ENCODE peak calls at places on chromosome 22, in ten cellular contexts. One of them, this sample, is unnamed.

GRCh38 chr22:42281284-42281683 is 10.8 kb upstream of the TCF20 start:
- DNase-seq in lower leg skin: no peak
- DNase-seq in mucosa of descending colon: no peak
- DNase-seq in mesothelial cell of epicardium: no peak
- DNase-seq in neural crest cell: no peak
- DNase-seq in choroid plexus epithelial cell: no peak
- DNase-seq in upper lobe of right lung: peak; percentile 52
- DNase-seq in kidney: peak; percentile 59
- DNase-seq in epithelial cell of esophagus: no peak
- DNase-seq in colonic mucosa: no peak
- DNase-seq in this sample: no peak

GRCh38 chr22:35835998-35836691 is 118.5 kb downstream of the APOL5 start:
- DNase-seq in lower leg skin: no peak
- DNase-seq in mucosa of descending colon: peak; percentile 35
- DNase-seq in mesothelial cell of epicardium: no peak
- DNase-seq in neural crest cell: no peak
- DNase-seq in choroid plexus epithelial cell: peak; percentile 74
- DNase-seq in upper lobe of right lung: no peak
- DNase-seq in kidney: no peak
- DNase-seq in epithelial cell of esophagus: peak; percentile 85
- DNase-seq in colonic mucosa: peak; percentile 76
- DNase-seq in this sample: no peak

GRCh38 chr22:22248878-22249277 is 4.3 kb downstream of the VPREB1 start:
- DNase-seq in lower leg skin: no peak
- DNase-seq in mucosa of descending colon: no peak
- DNase-seq in mesothelial cell of epicardium: no peak
- DNase-seq in neural crest cell: no peak
- DNase-seq in choroid plexus epithelial cell: no peak
- DNase-seq in upper lobe of right lung: no peak
- DNase-seq in kidney: no peak
- DNase-seq in epithelial cell of esophagus: no peak
- DNase-seq in colonic mucosa: no peak
- DNase-seq in this sample: no peak

GRCh38 chr22:23240639-23241389 is 60.5 kb downstream of the BCR start:
- DNase-seq in lower leg skin: no peak
- DNase-seq in mucosa of descending colon: no peak
- DNase-seq in mesothelial cell of epicardium: no peak
- DNase-seq in neural crest cell: no peak
- DNase-seq in choroid plexus epithelial cell: no peak
- DNase-seq in upper lobe of right lung: no peak
- DNase-seq in kidney: no peak
- DNase-seq in epithelial cell of esophagus: peak; percentile 74
- DNase-seq in colonic mucosa: no peak
- DNase-seq in this sample: no peak

GRCh38 chr22:21703684-21704316 is 31.8 kb downstream of the YPEL1 start:
- DNase-seq in lower leg skin: no peak
- DNase-seq in mucosa of descending colon: no peak
- DNase-seq in mesothelial cell of epicardium: no peak
- DNase-seq in neural crest cell: no peak
- DNase-seq in choroid plexus epithelial cell: no peak
- DNase-seq in upper lobe of right lung: no peak
- DNase-seq in kidney: no peak
- DNase-seq in epithelial cell of esophagus: no peak
- DNase-seq in colonic mucosa: no peak
- DNase-seq in this sample: no peak

GRCh38 chr22:23542933-23543332 is 37.2 kb downstream of the IGLL1 start:
- DNase-seq in lower leg skin: no peak
- DNase-seq in mucosa of descending colon: no peak
- DNase-seq in mesothelial cell of epicardium: no peak
- DNase-seq in neural crest cell: no peak
- DNase-seq in choroid plexus epithelial cell: peak; percentile 48
- DNase-seq in upper lobe of right lung: no peak
- DNase-seq in kidney: no peak
- DNase-seq in epithelial cell of esophagus: peak; percentile 32
- DNase-seq in colonic mucosa: no peak
- DNase-seq in this sample: no peak

GRCh38 chr22:38016182-38017078 is 32.1 kb upstream of the SOX10 start:
- DNase-seq in lower leg skin: peak; percentile 91
- DNase-seq in mucosa of descending colon: peak; percentile 69
- DNase-seq in mesothelial cell of epicardium: no peak
- DNase-seq in neural crest cell: peak; percentile 52
- DNase-seq in choroid plexus epithelial cell: peak; percentile 34
- DNase-seq in upper lobe of right lung: no peak
- DNase-seq in kidney: no peak
- DNase-seq in epithelial cell of esophagus: peak; percentile 64
- DNase-seq in colonic mucosa: peak; percentile 69
- DNase-seq in this sample: no peak

GRCh38 chr22:19429950-19430889 is 1.3 kb downstream of the HIRA start:
- DNase-seq in lower leg skin: no peak
- DNase-seq in mucosa of descending colon: peak; percentile 38
- DNase-seq in mesothelial cell of epicardium: no peak
- DNase-seq in neural crest cell: no peak
- DNase-seq in choroid plexus epithelial cell: peak; percentile 84
- DNase-seq in upper lobe of right lung: peak; percentile 68
- DNase-seq in kidney: no peak
- DNase-seq in epithelial cell of esophagus: peak; percentile 50
- DNase-seq in colonic mucosa: peak; percentile 38
- DNase-seq in this sample: peak; percentile 41

GRCh38 chr22:24706050-24706449 is 68.5 kb downstream of the PIWIL3 start:
- DNase-seq in lower leg skin: no peak
- DNase-seq in mucosa of descending colon: no peak
- DNase-seq in mesothelial cell of epicardium: no peak
- DNase-seq in neural crest cell: no peak
- DNase-seq in choroid plexus epithelial cell: peak; percentile 61
- DNase-seq in upper lobe of right lung: no peak
- DNase-seq in kidney: no peak
- DNase-seq in epithelial cell of esophagus: no peak
- DNase-seq in colonic mucosa: no peak
- DNase-seq in this sample: peak; percentile 48
- TF ChIP-seq CTCF in lower leg skin: no peak
- TF ChIP-seq CTCF in mucosa of descending colon: no peak
- TF ChIP-seq CTCF in mesothelial cell of epicardium: no peak
- TF ChIP-seq CTCF in neural crest cell: no peak
- TF ChIP-seq CTCF in choroid plexus epithelial cell: peak; percentile 72
- TF ChIP-seq CTCF in upper lobe of right lung: no peak
- TF ChIP-seq CTCF in kidney: no peak
- TF ChIP-seq CTCF in epithelial cell of esophagus: no peak
- TF ChIP-seq CTCF in colonic mucosa: no peak
- TF ChIP-seq CTCF in this sample: peak; percentile 17

GRCh38 chr22:44332946-44333345 is 20.2 kb upstream of the SHISAL1 start:
- DNase-seq in lower leg skin: no peak
- DNase-seq in mucosa of descending colon: no peak
- DNase-seq in mesothelial cell of epicardium: no peak
- DNase-seq in neural crest cell: no peak
- DNase-seq in choroid plexus epithelial cell: no peak
- DNase-seq in upper lobe of right lung: no peak
- DNase-seq in kidney: no peak
- DNase-seq in epithelial cell of esophagus: no peak
- DNase-seq in colonic mucosa: no peak
- DNase-seq in this sample: no peak

GRCh38 chr22:44330188-44330726 is 17.5 kb upstream of the SHISAL1 start:
- DNase-seq in lower leg skin: no peak
- DNase-seq in mucosa of descending colon: no peak
- DNase-seq in mesothelial cell of epicardium: no peak
- DNase-seq in neural crest cell: no peak
- DNase-seq in choroid plexus epithelial cell: no peak
- DNase-seq in upper lobe of right lung: no peak
- DNase-seq in kidney: no peak
- DNase-seq in epithelial cell of esophagus: no peak
- DNase-seq in colonic mucosa: no peak
- DNase-seq in this sample: no peak

GRCh38 chr22:44330727-44331660 is 18.2 kb upstream of the SHISAL1 start:
- DNase-seq in lower leg skin: no peak
- DNase-seq in mucosa of descending colon: no peak
- DNase-seq in mesothelial cell of epicardium: no peak
- DNase-seq in neural crest cell: peak; percentile 23
- DNase-seq in choroid plexus epithelial cell: no peak
- DNase-seq in upper lobe of right lung: no peak
- DNase-seq in kidney: no peak
- DNase-seq in epithelial cell of esophagus: peak; percentile 13
- DNase-seq in colonic mucosa: no peak
- DNase-seq in this sample: peak; percentile 59

GRCh38 chr22:44333847-44334635 is 21.3 kb upstream of the SHISAL1 start:
- DNase-seq in lower leg skin: no peak
- DNase-seq in mucosa of descending colon: no peak
- DNase-seq in mesothelial cell of epicardium: no peak
- DNase-seq in neural crest cell: no peak
- DNase-seq in choroid plexus epithelial cell: no peak
- DNase-seq in upper lobe of right lung: no peak
- DNase-seq in kidney: no peak
- DNase-seq in epithelial cell of esophagus: no peak
- DNase-seq in colonic mucosa: no peak
- DNase-seq in this sample: no peak

DNA sequence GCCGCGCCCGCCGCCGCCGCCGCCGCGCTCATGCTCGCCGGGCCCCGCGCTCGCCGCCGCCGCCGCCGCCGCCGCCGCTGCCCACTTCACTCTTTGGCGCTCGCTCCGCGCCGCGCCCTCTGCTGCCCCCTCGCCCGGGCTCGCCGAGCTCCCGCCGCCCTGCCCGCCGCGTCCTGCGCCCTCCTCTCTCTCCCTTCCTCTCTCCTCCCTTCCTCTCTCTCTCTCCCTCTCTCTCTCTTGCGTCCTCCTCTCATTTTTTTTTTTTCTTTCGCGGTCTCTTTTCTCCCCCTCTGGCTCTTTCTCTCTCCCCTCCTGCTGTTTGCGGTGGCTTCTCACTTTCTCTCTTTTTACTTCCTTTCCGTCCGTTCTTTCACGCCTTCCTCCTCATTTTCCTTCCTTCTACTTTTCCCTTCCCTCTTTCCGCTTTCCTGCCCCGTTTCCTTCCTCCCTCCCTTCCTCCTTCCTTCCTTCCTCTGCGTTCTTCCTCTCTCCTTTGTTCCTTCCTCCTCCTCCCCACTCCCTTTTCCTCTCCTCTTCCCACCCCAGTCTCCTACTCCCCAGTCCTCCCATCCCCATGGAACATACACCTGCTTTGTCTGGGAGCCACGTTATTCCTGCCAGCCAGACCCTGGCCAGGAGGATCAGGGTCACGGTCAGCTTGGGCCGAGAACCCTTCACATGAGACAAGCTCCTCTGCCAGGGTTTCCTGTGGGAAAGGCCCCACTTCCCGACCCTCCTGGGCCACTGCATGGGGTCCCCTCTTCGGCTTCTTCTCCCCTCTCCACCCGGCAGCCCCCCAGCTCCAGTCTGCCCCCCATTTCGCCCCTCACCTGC is 19.3 kb upstream of the SHISAL1 start:
- DNase-seq in lower leg skin: no peak
- DNase-seq in mucosa of descending colon: no peak
- DNase-seq in mesothelial cell of epicardium: no peak
- DNase-seq in neural crest cell: peak; percentile 38
- DNase-seq in choroid plexus epithelial cell: no peak
- DNase-seq in upper lobe of right lung: no peak
- DNase-seq in kidney: no peak
- DNase-seq in epithelial cell of esophagus: peak; percentile 39
- DNase-seq in colonic mucosa: no peak
- DNase-seq in this sample: peak; percentile 67
- TF ChIP-seq CTCF in lower leg skin: no peak
- TF ChIP-seq CTCF in mucosa of descending colon: no peak
- TF ChIP-seq CTCF in mesothelial cell of epicardium: no peak
- TF ChIP-seq CTCF in neural crest cell: no peak
- TF ChIP-seq CTCF in choroid plexus epithelial cell: no peak
- TF ChIP-seq CTCF in upper lobe of right lung: no peak
- TF ChIP-seq CTCF in kidney: no peak
- TF ChIP-seq CTCF in epithelial cell of esophagus: no peak
- TF ChIP-seq CTCF in colonic mucosa: no peak
- TF ChIP-seq CTCF in this sample: no peak

DNA sequence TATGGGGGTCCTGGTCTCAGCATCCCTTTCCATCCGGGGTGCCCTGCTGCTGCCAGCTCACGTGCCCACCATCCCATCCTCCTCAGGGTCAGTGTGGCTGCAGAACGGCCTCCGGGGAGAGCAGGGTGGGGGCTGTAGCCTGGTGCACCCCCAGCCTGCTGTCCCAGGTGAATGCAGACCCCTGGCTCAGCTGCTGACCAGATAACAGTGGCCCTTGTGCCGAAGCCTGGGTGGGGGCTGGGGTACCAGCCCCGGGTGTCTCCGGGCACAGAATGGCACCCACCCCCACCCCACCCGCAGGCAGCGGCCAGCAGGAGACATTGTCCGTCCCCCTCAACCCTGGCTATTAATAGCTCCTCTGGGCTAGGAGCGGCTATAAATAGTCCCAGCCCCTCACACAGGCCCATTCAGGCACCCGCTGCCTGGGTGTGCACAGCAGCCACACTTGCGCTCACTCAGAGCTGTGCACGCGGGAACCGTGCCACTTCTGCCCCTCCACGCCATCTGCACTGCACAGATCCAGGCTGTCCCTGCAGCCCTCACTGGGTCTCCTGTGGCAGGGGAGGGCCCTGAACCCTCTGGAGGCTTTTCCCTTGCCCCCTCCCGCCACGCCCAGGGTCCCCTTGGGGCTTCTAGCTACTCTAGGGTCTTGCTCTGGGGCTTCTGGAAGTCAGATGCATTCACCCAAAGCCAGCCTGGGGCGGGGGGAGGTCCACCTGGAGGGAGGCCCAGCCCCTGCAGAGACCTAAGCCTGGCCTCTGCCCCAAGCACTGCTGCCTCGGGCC is 18.7 kb downstream of the CRELD2 start:
- DNase-seq in lower leg skin: no peak
- DNase-seq in mucosa of descending colon: peak; percentile 52
- DNase-seq in mesothelial cell of epicardium: no peak
- DNase-seq in neural crest cell: no peak
- DNase-seq in choroid plexus epithelial cell: no peak
- DNase-seq in upper lobe of right lung: peak; percentile 63
- DNase-seq in kidney: no peak
- DNase-seq in epithelial cell of esophagus: no peak
- DNase-seq in colonic mucosa: no peak
- DNase-seq in this sample: peak; percentile 64
- TF ChIP-seq CTCF in lower leg skin: no peak
- TF ChIP-seq CTCF in mucosa of descending colon: no peak
- TF ChIP-seq CTCF in mesothelial cell of epicardium: no peak
- TF ChIP-seq CTCF in neural crest cell: no peak
- TF ChIP-seq CTCF in choroid plexus epithelial cell: no peak
- TF ChIP-seq CTCF in upper lobe of right lung: no peak
- TF ChIP-seq CTCF in kidney: no peak
- TF ChIP-seq CTCF in epithelial cell of esophagus: no peak
- TF ChIP-seq CTCF in colonic mucosa: no peak
- TF ChIP-seq CTCF in this sample: no peak

DNA sequence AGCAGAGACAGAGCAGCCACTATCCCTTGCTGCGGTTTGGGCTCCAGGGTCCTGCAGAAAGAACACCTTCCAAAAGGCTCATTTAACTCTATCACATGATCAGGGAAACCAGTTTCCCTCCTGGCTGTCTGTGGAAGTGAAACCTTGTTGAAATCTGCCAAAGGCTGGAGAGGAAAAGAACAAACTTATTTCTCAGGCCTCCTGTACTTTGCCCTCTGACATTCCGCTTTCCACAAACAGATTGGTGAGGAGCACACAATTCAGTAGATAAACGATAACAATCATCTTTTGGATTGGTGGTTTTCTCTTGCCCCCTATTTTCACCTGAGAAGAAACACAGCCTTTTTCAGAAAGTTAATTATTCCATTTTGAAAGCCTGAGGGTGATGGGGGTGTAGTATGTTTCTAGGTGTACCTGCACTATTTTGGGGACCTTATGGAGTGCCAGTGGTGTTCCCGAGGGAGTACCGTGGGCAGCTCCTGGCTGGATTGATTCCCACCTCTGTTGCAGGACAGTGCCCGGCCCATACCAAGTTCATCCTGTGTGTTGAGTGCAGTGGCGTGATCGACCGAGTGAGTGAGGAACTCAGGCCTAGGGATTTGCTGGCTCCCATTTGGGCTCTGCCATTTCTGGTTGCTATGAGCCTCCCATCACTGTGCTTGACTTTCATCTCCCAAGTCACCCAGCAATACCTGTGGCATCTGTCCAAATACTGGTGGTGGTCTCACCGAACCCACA is 102.0 kb downstream of the TBC1D22A start:
- DNase-seq in lower leg skin: peak; percentile 70
- DNase-seq in mucosa of descending colon: no peak
- DNase-seq in mesothelial cell of epicardium: no peak
- DNase-seq in neural crest cell: no peak
- DNase-seq in choroid plexus epithelial cell: no peak
- DNase-seq in upper lobe of right lung: no peak
- DNase-seq in kidney: no peak
- DNase-seq in epithelial cell of esophagus: no peak
- DNase-seq in colonic mucosa: peak; percentile 33
- DNase-seq in this sample: no peak
- TF ChIP-seq CTCF in lower leg skin: no peak
- TF ChIP-seq CTCF in mucosa of descending colon: no peak
- TF ChIP-seq CTCF in mesothelial cell of epicardium: no peak
- TF ChIP-seq CTCF in neural crest cell: no peak
- TF ChIP-seq CTCF in choroid plexus epithelial cell: no peak
- TF ChIP-seq CTCF in upper lobe of right lung: no peak
- TF ChIP-seq CTCF in kidney: peak; percentile 1
- TF ChIP-seq CTCF in epithelial cell of esophagus: no peak
- TF ChIP-seq CTCF in colonic mucosa: no peak
- TF ChIP-seq CTCF in this sample: no peak

This sample was measured in glutamatergic neuron.